ENCODE peak calls at places on chromosomes 16 and 17, in eight cellular contexts. N is WERI-Rb-1; O is AG09309; V is mucosa of descending colon; C is fibroblast of lung; Z is cardiac fibroblast; P is breast epithelium; F is CD4-positive, alpha-beta T cell. B is an unnamed sample.

GRCh38 chr16:49282690-49283375 is 1.2 kb upstream of the CBLN1 start:
- DNase-seq in N (peak), O (no peak), V (peak), C (no peak), Z (no peak), P (no peak), F (no peak), B (no peak)

GRCh38 chr16:378821-379182 is 3.0 kb downstream of the PGAP6 start:
- DNase-seq in N (no peak), O (no peak), V (no peak), C (no peak), Z (no peak), P (no peak), F (no peak), B (no peak)

GRCh38 chr17:29567362-29568330 is 809 bp upstream of the ABHD15 start:
- DNase-seq in N (peak), O (no peak), V (peak), C (peak), Z (peak), P (peak), F (peak), B (peak)

GRCh38 chr17:29664743-29665479 is 42.2 kb upstream of the CORO6 start:
- DNase-seq in N (no peak), O (no peak), V (no peak), C (peak), Z (peak), P (no peak), F (no peak), B (peak)

GRCh38 chr17:83067718-83068261 is 11.6 kb upstream of the METRNL start:
- DNase-seq in N (peak), O (no peak), V (peak), C (no peak), Z (peak), P (no peak), F (no peak), B (peak)

GRCh38 chr17:67258836-67259468 is 14.0 kb upstream of the HELZ start:
- DNase-seq in N (no peak), O (no peak), V (no peak), C (no peak), Z (no peak), P (no peak), F (no peak), B (no peak)

GRCh38 chr16:64144612-64145011 is 977.3 kb downstream of the CDH11 start:
- DNase-seq in N (no peak), O (no peak), V (no peak), C (peak), Z (no peak), P (no peak), F (no peak), B (peak)

GRCh38 chr16:85201566-85201965 is 89.3 kb upstream of the CIBAR2 start:
- DNase-seq in N (no peak), O (no peak), V (no peak), C (peak), Z (no peak), P (no peak), F (no peak), B (no peak)

GRCh38 chr17:45648642-45649041 is 135.5 kb upstream of the CRHR1 start:
- DNase-seq in N (peak), O (no peak), V (no peak), C (no peak), Z (no peak), P (no peak), F (no peak), B (no peak)
- TF ChIP-seq CTCF in N (peak), O (no peak), V (no peak), C (no peak), Z (no peak), P (no peak), F (no peak), B (peak)

GRCh38 chr16:74774223-74775139 is at the start of gene FA2H:
- DNase-seq in N (peak), O (no peak), V (peak), C (peak), Z (peak), P (peak), F (peak), B (no peak)
- TF ChIP-seq CTCF in N (peak), O (no peak), V (peak), C (peak), Z (no peak), P (no peak), F (no peak), B (peak)

DNA sequence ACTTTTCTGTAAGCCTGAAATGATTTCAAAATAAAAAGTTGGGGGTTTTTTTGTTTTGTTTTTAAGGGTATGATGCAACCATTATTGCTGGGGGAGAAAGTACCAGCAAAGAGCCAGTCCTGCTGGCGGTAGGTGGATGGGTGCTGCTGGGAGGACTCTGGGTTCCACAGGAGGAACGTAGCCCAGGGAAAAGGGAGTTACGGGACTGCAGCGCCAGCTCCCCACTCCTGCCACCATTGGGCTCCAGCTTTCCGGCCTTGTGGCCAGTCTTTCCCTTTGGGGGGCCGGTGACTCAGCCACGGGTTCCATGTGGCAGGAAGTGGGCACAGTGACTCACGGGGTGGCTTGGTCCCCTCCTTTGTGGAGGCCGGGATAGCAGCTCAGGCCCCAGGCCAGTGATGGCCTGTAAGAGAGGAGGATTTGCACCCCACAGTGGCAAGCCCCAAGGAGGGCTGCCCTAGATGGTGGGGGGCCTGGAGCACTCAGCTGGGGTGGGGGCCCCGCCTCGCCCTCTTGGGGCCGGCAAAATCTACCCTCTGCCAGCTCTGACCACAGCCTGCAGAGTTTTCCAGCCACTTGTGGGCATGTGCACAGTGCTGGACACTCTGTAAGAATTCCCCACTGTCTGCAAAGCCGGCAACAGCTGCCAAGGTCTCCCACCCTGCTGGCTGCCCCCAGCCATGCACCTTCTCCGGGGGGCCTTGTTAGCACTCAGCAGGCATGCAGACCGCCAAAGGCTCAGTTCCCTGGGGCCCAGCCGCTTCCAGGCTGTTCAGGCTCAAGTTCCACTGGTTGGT is 30.4 kb downstream of the SOCS3 start:
- DNase-seq in N (no peak), O (peak), V (no peak), C (peak), Z (peak), P (no peak), F (no peak), B (peak)
- TF ChIP-seq CTCF in N (no peak), O (no peak), V (no peak), C (no peak), Z (no peak), P (no peak), F (no peak), B (no peak)

DNA sequence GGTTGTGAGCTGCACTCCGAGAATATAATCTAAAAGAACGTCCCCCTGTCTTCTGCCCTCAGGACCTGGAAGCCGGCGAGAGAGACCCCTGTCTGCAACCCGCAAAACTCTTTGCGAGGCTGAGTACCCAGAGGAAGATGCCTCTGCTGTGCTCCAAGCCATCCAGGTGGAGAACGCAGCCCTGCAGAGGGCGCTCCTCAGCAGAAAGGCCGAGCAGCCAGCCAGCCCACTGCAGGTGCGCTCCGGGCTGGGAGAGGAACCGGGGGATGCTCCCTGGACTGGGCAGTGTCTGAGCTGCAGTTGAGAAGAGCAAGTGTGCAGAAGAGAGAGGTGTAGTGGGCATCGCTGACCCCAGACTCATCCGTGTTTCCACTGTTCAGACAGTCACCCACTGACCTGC is 148.3 kb downstream of the KATNIP start:
- DNase-seq in N (peak), O (no peak), V (no peak), C (no peak), Z (no peak), P (peak), F (no peak), B (no peak)
- TF ChIP-seq CTCF in N (peak), O (peak), V (no peak), C (peak), Z (peak), P (no peak), F (no peak), B (peak)

DNA sequence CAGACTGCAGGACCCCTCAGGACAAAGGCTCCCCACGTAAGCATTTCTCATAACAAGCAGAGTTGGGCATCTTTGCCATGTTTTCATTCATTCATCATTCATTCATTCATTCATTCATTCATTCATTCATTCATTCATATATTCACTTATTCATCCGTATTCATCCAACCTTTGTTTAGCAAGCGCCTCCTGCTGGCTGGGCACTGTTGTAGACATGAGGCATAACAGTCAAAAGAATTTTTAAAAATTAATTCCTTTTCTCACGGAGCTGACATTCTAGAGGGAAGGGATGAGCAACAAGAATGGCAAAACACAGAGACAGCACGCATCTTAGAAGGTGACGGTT is 351.7 kb upstream of the TNRC6C start:
- DNase-seq in N (no peak), O (no peak), V (no peak), C (no peak), Z (no peak), P (no peak), F (no peak), B (no peak)
- TF ChIP-seq CTCF in N (no peak), O (no peak), V (no peak), C (no peak), Z (no peak), P (no peak), F (no peak), B (peak)

DNA sequence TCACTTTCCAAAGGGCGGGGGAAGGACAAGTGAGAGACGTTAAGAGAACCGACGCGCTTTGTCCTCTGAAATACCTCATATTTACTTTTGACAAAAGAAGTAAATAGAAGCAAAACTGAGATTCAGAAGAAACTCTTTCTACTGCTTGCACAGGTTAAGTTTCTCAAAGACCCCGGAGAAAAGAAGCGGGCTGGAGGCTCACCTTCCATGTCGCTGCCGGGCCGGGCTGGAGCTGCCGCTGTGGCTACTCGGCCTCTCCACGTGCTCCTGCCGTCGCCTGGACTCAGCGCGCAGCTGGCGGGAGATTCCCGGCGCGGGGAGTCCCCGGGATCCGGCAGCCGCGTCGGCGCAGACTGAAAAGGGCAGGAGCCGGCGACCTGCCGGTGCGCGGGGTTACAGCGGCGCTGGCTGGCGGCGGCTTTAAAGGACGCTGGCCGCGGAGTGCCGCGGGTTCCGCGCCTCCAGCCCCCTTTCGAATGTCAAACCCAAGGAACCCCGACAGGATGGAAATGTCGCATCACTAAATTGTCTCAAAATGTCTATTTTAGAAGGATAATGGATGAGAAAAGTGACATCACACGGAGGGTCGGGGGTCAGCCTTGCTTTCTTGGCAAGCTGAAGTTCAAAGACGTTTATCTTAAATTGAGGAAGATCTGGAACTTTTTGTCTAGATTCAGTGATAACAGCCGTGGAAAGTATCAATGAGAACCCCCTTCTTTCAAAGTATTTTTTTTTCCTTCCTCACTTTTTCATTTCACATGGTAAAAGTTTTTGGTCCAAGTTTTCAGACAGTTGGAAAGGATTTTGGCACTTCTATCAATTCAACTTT is at the start of gene IKZF3:
- DNase-seq in N (peak), O (no peak), V (peak), C (peak), Z (peak), P (peak), F (peak), B (no peak)
- TF ChIP-seq CTCF in N (peak), O (no peak), V (no peak), C (no peak), Z (no peak), P (no peak), F (peak), B (no peak)

B was measured in HFFc6.